ENCODE peak calls at places on chromosomes 5 and 9, in five cellular contexts. X is A549, P is body of pancreas, C is transverse colon, A is uterus. H is an unnamed sample.

GRCh38 chr5:95798545-95798944 is 24.0 kb downstream of the GLRX start:
- DNase-seq in X (no peak), P (no peak), C (no peak), A (no peak), H (no peak)

GRCh38 chr9:7242126-7242525 is 484.4 kb downstream of the KDM4C start:
- DNase-seq in X (no peak), P (no peak), C (no peak), A (no peak), H (no peak)

GRCh38 chr9:121902483-121903135 is 190.5 kb downstream of the TTLL11 start:
- DNase-seq in X (no peak), P (no peak), C (no peak), A (peak; percentile 51), H (no peak)

GRCh38 chr9:97990259-97990658 is 7.1 kb downstream of the ANP32B start:
- DNase-seq in X (peak; percentile 63), P (no peak), C (no peak), A (no peak), H (no peak)

GRCh38 chr5:174751154-174751990 is 27.0 kb downstream of the MSX2 start:
- DNase-seq in X (no peak), P (no peak), C (no peak), A (no peak), H (no peak)

GRCh38 chr5:41161271-41161670 is 52.1 kb downstream of the C6 start:
- DNase-seq in X (no peak), P (no peak), C (no peak), A (no peak), H (no peak)

GRCh38 chr9:114588671-114589526 is 1.3 kb downstream of the ATP6V1G1 start:
- DNase-seq in X (no peak), P (no peak), C (no peak), A (no peak), H (no peak)

GRCh38 chr5:43040287-43041098 is at the start of gene ANXA2R:
- DNase-seq in X (peak; percentile 67), P (peak; percentile 86), C (peak; percentile 94), A (peak; percentile 83), H (peak; percentile 88)

GRCh38 chr5:56987171-56987570 is 35.2 kb upstream of the MIER3 start:
- DNase-seq in X (no peak), P (no peak), C (no peak), A (no peak), H (no peak)

DNA sequence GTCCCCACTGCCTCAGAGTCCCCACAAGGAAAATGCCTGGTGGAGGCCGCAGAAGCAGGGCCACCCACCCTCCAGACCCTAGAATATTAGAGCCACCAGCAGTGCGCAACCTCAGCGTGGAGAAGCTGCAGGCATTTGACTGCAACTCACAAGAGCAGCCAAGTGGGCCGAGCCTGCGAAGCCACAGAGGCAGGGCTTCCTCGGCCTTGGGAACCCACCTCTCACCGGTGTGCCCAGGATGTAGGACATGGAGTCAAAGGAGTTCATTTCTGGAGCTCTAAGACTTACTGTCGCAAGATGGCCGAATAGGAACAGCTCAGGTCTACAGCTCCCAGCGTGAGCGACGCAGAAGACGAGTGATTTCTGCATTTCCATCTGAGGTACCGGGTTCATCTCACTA is 397.9 kb upstream of the PIK3R1 start:
- DNase-seq in X (no peak), P (no peak), C (no peak), A (no peak), H (no peak)
- TF ChIP-seq POLR2A in X (no peak), P (no peak), C (no peak), A (no peak), H (no peak)

DNA sequence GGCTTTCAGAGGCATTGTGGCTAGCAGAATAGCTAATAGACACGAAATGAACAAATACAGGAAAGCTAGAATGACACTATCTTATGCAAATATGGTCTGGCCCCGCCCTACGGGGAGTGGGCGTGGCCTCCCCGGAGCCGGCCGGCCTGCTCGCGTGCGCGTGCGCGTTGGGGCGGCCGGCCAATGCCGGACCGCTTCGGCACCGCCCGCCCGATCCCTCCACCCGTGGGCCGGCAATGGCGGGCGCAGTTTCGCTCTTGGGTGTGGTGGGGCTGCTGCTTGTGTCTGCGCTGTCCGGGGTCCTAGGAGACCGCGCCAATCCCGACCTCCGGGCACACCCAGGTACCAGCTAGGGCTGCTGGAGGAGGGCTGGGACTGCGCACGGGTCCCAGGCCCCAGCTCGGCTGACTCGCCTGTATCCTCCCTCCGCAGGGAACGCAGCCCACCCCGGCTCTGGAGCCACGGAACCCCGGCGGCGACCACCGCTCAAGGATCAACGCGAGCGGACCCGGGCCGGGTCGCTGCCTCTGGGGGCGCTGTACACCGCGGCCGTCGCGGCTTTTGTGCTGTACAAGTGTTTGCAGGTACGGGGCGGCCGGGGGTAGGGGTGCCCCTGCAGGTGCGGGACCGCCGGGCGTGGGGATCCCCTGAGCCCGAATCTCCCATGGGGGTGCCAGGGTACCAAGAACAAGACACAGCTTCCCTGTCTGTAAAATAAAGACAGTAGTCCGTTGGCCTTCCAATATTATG is at the start of gene CCDC107:
- DNase-seq in X (peak; percentile 79), P (peak; percentile 89), C (peak; percentile 88), A (peak; percentile 86), H (peak; percentile 89)
- H3K4me1 ChIP-seq in X (peaks cover 22% of the 10 kb centered on the region), P (peaks cover 37% of the 10 kb centered on the region), C (peaks cover 50% of the 10 kb centered on the region), A (no peaks in the 10 kb centered on the region), H (peaks cover 38% of the 10 kb centered on the region)

GRCh38 chr5:159094745-159095144 is 5.0 kb downstream of the EBF1 start:
- DNase-seq in X (peak; percentile 73), P (peak; percentile 60), C (peak; percentile 44), A (peak; percentile 72), H (peak; percentile 50)
- H3K27ac ChIP-seq in X (peak overlapping the region; percentile 77), P (no peak overlapping the region), C (peak overlapping the region; percentile 38), A (peak overlapping the region; percentile 98), H (peak overlapping the region; percentile 61)

GRCh38 chr5:96809898-96810297 is 2.2 kb upstream of the ERAP1 start:
- DNase-seq in X (no peak), P (no peak), C (no peak), A (no peak), H (no peak)

GRCh38 chr5:96812851-96813250 is 5.1 kb upstream of the ERAP1 start:
- DNase-seq in X (no peak), P (no peak), C (no peak), A (no peak), H (no peak)

GRCh38 chr5:96808868-96809558 is 1.3 kb upstream of the ERAP1 start:
- DNase-seq in X (no peak), P (no peak), C (no peak), A (no peak), H (no peak)

GRCh38 chr5:96807099-96807654 is 568 bp downstream of the ERAP1 start:
- DNase-seq in X (peak; percentile 75), P (peak; percentile 89), C (peak; percentile 88), A (peak; percentile 78), H (peak; percentile 88)

GRCh38 chr5:96808541-96808828 is 740 bp upstream of the ERAP1 start:
- DNase-seq in X (no peak), P (no peak), C (no peak), A (no peak), H (no peak)
- TF ChIP-seq POLR2A in X (no peak), P (no peak), C (no peak), A (no peak), H (no peak)

GRCh38 chr9:132548971-132549649 is 33.3 kb upstream of the BARHL1 start:
- DNase-seq in X (no peak), P (no peak), C (no peak), A (no peak), H (no peak)

GRCh38 chr9:132546148-132547051 is 36.0 kb upstream of the BARHL1 start:
- DNase-seq in X (peak; percentile 50), P (peak; percentile 41), C (no peak), A (no peak), H (no peak)

GRCh38 chr9:132547436-132547835 is 35.0 kb upstream of the BARHL1 start:
- DNase-seq in X (no peak), P (no peak), C (no peak), A (no peak), H (no peak)

GRCh38 chr9:132547052-132547431 is 35.4 kb upstream of the BARHL1 start:
- DNase-seq in X (no peak), P (no peak), C (no peak), A (no peak), H (no peak)

GRCh38 chr9:132547976-132548730 is 34.3 kb upstream of the BARHL1 start:
- DNase-seq in X (no peak), P (no peak), C (no peak), A (no peak), H (no peak)
- H3K4me1 ChIP-seq in X (peaks cover 3% of the 10 kb centered on the region), P (peaks cover 7% of the 10 kb centered on the region), C (peaks cover 10% of the 10 kb centered on the region), A (no peaks in the 10 kb centered on the region), H (peaks cover 12% of the 10 kb centered on the region)

GRCh38 chr9:89466451-89467277 is 31.2 kb downstream of the SEMA4D start:
- DNase-seq in X (no peak), P (no peak), C (no peak), A (no peak), H (no peak)

GRCh38 chr9:89469003-89469402 is 28.9 kb downstream of the SEMA4D start:
- DNase-seq in X (no peak), P (no peak), C (no peak), A (no peak), H (no peak)

GRCh38 chr9:89470239-89470638 is 27.7 kb downstream of the SEMA4D start:
- DNase-seq in X (no peak), P (no peak), C (no peak), A (no peak), H (no peak)

GRCh38 chr9:89467278-89467625 is 30.7 kb downstream of the SEMA4D start:
- DNase-seq in X (no peak), P (no peak), C (no peak), A (no peak), H (no peak)

DNA sequence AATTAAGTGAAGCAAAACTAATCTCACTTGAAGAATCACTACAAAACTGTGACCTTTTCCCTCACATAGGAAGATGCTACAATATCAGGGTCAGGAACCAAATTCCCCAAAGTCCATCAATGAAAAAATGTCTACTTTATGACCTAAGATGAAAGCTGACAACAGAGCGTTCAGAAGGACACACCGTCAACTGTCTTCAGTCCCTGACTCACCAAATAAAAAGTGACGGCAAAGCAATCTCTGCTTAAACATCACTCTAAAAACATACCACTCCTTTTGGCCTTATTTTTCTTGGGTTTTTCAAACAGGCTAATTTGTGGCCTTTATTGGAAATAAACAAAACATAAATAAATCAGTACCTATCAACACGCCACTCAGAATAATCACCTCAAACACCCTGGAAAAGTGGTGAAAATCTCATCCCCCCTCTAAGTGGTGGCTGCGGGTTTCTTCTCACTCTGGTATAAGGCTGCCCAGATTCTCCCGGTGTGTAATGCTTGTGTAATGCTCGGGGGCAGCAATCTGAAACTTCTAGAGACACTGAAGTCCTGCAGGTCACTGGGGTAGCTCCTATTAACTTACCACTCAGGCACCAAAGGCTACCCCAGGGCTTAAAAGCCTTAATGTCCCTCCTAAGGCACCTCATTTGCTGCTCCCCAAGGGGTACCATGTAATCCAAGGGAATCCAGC is 29.5 kb downstream of the SEMA4D start:
- DNase-seq in X (no peak), P (no peak), C (no peak), A (no peak), H (no peak)
- H3K27ac ChIP-seq in X (no peak overlapping the region), P (no peak overlapping the region), C (peak overlapping the region; percentile 53), A (no peak overlapping the region), H (peak overlapping the region; percentile 47)

GRCh38 chr9:125189361-125190289 is at the start of gene PPP6C:
- DNase-seq in X (peak; percentile 97), P (peak; percentile 98), C (peak; percentile 98), A (peak; percentile 97), H (peak; percentile 97)

GRCh38 chr9:125183054-125183453 is 6.5 kb downstream of the PPP6C start:
- DNase-seq in X (no peak), P (no peak), C (no peak), A (no peak), H (no peak)

GRCh38 chr9:125183561-125183960 is 6.0 kb downstream of the PPP6C start:
- DNase-seq in X (no peak), P (no peak), C (no peak), A (no peak), H (no peak)

GRCh38 chr9:125190371-125190801 is 783 bp upstream of the PPP6C start:
- DNase-seq in X (no peak), P (peak; percentile 19), C (no peak), A (no peak), H (no peak)

GRCh38 chr9:125189011-125189360 is 617 bp downstream of the PPP6C start:
- DNase-seq in X (no peak), P (peak; percentile 28), C (peak; percentile 37), A (no peak), H (peak; percentile 38)
- TF ChIP-seq POLR2A in X (no peak), P (no peak), C (no peak), A (no peak), H (no peak)